ENCODE peak calls at places on chromosomes 4 and X, in four cellular contexts. A, I, J and P are unnamed samples.
A peak's percentile ranks its signal among the peaks of the same experiment; 100 is the strongest.

GRCh38 chr4:165839615-165840333 is 33.3 kb upstream of the TLL1 start:
- DNase-seq in I (no peak), A (no peak), J (no peak), P (no peak)

GRCh38 chr4:168876106-168876505 is 133.9 kb downstream of the CBR4 start:
- DNase-seq in J (no peak), I (no peak), A (no peak), P (no peak)

GRCh38 chr4:112302320-112303274 is 5.4 kb downstream of the ALPK1 start:
- DNase-seq in I (no peak), A (no peak), J (no peak), P (no peak)

GRCh38 chr4:102684605-102685052 is 76.1 kb downstream of the MANBA start:
- DNase-seq in I (no peak), A (no peak), J (peak; percentile 23), P (no peak)

GRCh38 chr4:69321153-69321729 is 41.0 kb downstream of the UGT2B28 start:
- DNase-seq in A (no peak), J (no peak), I (no peak), P (no peak)

GRCh38 chr4:27176400-27176799 is 315.8 kb downstream of the STIM2 start:
- DNase-seq in J (no peak), I (no peak), A (no peak), P (no peak)

GRCh38 chr4:36385951-36386561 is 104.6 kb downstream of the DTHD1 start:
- DNase-seq in A (no peak), I (peak; percentile 40), J (no peak), P (no peak)

GRCh38 chr4:114041117-114041475 is 61.6 kb upstream of the ARSJ start:
- DNase-seq in I (no peak), J (no peak), A (no peak), P (no peak)

GRCh38 chrX:40086569-40087335 is 11.0 kb downstream of the BCOR start:
- DNase-seq in J (peak; percentile 21), I (no peak), A (no peak), P (no peak)

GRCh38 chr4:80185787-80186548 is 11.3 kb upstream of the PRDM8 start:
- DNase-seq in A (no peak), I (no peak), J (no peak), P (no peak)
- H3K4me3 ChIP-seq in A (no peak overlapping the region), I (peak overlapping the region; percentile 75), J (no peak overlapping the region), P (no peak overlapping the region)

DNA sequence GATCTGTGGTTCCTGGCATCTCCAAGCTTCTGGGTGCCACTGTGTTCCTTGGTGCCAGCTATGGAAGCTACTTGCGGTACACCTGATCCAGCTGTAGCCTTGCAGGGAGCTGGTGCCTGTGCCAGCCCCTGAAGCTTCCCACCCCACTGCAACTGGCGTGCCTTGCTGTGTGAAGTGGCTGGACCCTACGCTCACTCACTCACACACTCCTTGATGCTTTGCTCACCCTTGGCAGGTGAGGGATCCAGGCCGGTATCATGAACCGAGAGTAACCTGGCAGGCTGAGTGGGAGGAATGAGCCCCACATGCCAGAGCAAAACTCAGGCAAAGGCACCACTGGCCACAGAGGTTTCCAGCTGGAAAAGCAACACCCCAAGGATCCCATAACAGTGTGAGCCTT is 31.3 kb upstream of the TEX13C start:
- DNase-seq in A (no peak), J (no peak), I (no peak), P (no peak)
- H3K4me1 ChIP-seq in A (no peaks in the 10 kb centered on the region), J (no peaks in the 10 kb centered on the region), I (no peaks in the 10 kb centered on the region), P (no peaks in the 10 kb centered on the region)

DNA sequence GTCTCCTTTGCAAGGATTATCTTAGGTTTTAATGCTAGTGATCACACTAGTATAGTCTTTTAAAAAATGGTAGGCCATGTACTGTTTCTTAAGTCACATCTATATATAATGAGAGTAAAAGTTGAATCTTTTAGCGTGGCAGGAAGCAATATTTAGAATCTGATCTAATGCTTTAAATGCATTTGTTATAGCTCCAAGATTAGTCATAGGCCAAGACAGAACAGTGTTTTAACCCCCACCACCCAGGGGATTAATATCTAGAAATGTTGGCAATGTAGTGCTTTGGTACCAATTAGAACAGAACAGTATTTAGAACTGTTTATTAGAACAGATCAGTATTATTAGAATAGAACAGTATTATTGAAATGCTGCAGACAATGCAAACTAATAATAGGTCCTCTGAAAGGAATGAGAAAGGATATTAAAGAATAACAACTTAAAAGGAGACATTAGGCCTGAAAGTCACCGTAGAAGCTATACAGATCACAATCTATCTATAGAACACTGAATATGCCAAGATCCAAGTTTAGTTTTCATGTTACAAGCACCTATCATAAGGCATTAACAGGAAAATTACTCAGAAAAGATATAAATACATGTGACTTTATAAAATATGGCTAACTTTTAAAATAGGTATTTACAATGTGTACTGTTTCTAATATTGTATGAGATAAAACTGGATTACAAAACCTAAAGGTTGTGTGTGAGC is 146.2 kb downstream of the NPNT start:
- DNase-seq in J (no peak), A (no peak), I (no peak), P (no peak)
- H3K27ac ChIP-seq in J (no peak overlapping the region), A (no peak overlapping the region), I (no peak overlapping the region), P (no peak overlapping the region)

GRCh38 chr4:185395956-185396723 is 416 bp upstream of the LRP2BP start:
- DNase-seq in A (peak; percentile 98), J (peak; percentile 95), I (peak; percentile 94), P (peak; percentile 99)
- H3K4me3 ChIP-seq in A (peak overlapping the region; percentile 76), J (peak overlapping the region; percentile 73), I (peak overlapping the region; percentile 73), P (peak overlapping the region; percentile 91)

GRCh38 chr4:123444298-123444731 is 47.7 kb downstream of the SPRY1 start:
- DNase-seq in A (peak; percentile 63), J (no peak), I (peak; percentile 35), P (no peak)
- H3K4me1 ChIP-seq in A (no peaks in the 10 kb centered on the region), J (peaks cover 10% of the 10 kb centered on the region), I (peaks cover 14% of the 10 kb centered on the region), P (peaks cover 6% of the 10 kb centered on the region)